ENCODE peak calls at places on chromosome 20, in eight cellular contexts. F is activated CD8-positive, alpha-beta T cell treated with anti-CD3 and anti-CD28 coated beads for 36 hours; H is PC-9; Q is fibroblast of villous mesenchyme; K is CD4-positive, alpha-beta T cell; B is heart right ventricle; J is fibroblast of the aortic adventitia; V is stomach. C is an unnamed sample.

GRCh38 chr20:32457476-32457986 is 99.4 kb downstream of the ASXL1 start:
- DNase-seq in F (no peak), H (no peak), Q (peak; percentile 75), K (no peak), B (peak; percentile 60), J (peak; percentile 45), V (peak; percentile 68), C (peak; percentile 48)

GRCh38 chr20:14919473-14920157 is 582.2 kb upstream of the FLRT3 start:
- DNase-seq in F (no peak), H (peak; percentile 73), Q (no peak), K (no peak), B (no peak), J (no peak), V (peak; percentile 53), C (peak; percentile 32)

GRCh38 chr20:32448306-32449056 is 90.3 kb downstream of the ASXL1 start:
- DNase-seq in F (no peak), H (no peak), Q (no peak), K (no peak), B (no peak), J (peak; percentile 27), V (no peak), C (no peak)

GRCh38 chr20:14049111-14049510 is 53.8 kb downstream of the MACROD2 start:
- DNase-seq in F (no peak), H (no peak), Q (no peak), K (no peak), B (no peak), J (no peak), V (no peak), C (no peak)

GRCh38 chr20:32792316-32792715 is 27.4 kb upstream of the MAPRE1 start:
- DNase-seq in F (peak; percentile 73), H (no peak), Q (peak; percentile 10), K (no peak), B (no peak), J (no peak), V (no peak), C (peak; percentile 16)

GRCh38 chr20:59082077-59082740 is 39.6 kb upstream of the PRELID3B start:
- DNase-seq in F (no peak), H (peak; percentile 61), Q (no peak), K (no peak), B (no peak), J (peak; percentile 7), V (no peak), C (peak; percentile 6)

GRCh38 chr20:57399587-57400261 is 8.5 kb downstream of the RBM38 start:
- DNase-seq in F (peak; percentile 73), H (no peak), Q (peak; percentile 17), K (no peak), B (peak; percentile 63), J (no peak), V (peak; percentile 53), C (no peak)

GRCh38 chr20:44405785-44406571 is 50.5 kb downstream of the HNF4A start:
- DNase-seq in F (no peak), H (no peak), Q (no peak), K (no peak), B (no peak), J (no peak), V (no peak), C (no peak)

GRCh38 chr20:55354700-55355099 is 650.6 kb downstream of the CBLN4 start:
- DNase-seq in F (no peak), H (no peak), Q (no peak), K (no peak), B (no peak), J (no peak), V (no peak), C (no peak)

GRCh38 chr20:17617868-17618672 is 48.2 kb downstream of the DSTN start:
- DNase-seq in F (no peak), H (no peak), Q (no peak), K (no peak), B (no peak), J (no peak), V (peak; percentile 83), C (no peak)

GRCh38 chr20:38804682-38805501 is 605 bp upstream of the PPP1R16B start:
- DNase-seq in F (peak; percentile 92), H (no peak), Q (no peak), K (peak; percentile 67), B (peak; percentile 32), J (no peak), V (peak; percentile 43), C (no peak)

GRCh38 chr20:24034820-24035219 is 46.2 kb upstream of the GGTLC1 start:
- DNase-seq in F (no peak), H (peak; percentile 98), Q (peak; percentile 13), K (no peak), B (no peak), J (no peak), V (no peak), C (peak; percentile 5)

GRCh38 chr20:58117944-58118343 is 110.5 kb downstream of the ANKRD60 start:
- DNase-seq in F (no peak), H (peak; percentile 41), Q (no peak), K (no peak), B (no peak), J (no peak), V (no peak), C (peak; percentile 72)

GRCh38 chr20:38534756-38535155 is 46.2 kb upstream of the ADIG start:
- DNase-seq in F (peak; percentile 35), H (no peak), Q (no peak), K (no peak), B (no peak), J (no peak), V (no peak), C (peak; percentile 6)

GRCh38 chr20:51725584-51726176 is 42.5 kb downstream of the ATP9A start:
- DNase-seq in F (no peak), H (peak; percentile 97), Q (no peak), K (no peak), B (no peak), J (no peak), V (no peak), C (no peak)

GRCh38 chr20:51122931-51123658 is 100.2 kb upstream of the KCNG1 start:
- DNase-seq in F (peak; percentile 63), H (no peak), Q (no peak), K (no peak), B (no peak), J (no peak), V (no peak), C (no peak)

GRCh38 chr20:23419995-23420901 is 1.0 kb downstream of the NAPB start:
- DNase-seq in F (peak; percentile 69), H (peak; percentile 53), Q (peak; percentile 80), K (peak; percentile 14), B (peak; percentile 55), J (peak; percentile 72), V (peak; percentile 89), C (peak; percentile 71)

GRCh38 chr20:51804754-51805153 is 2.4 kb upstream of the SALL4 start:
- DNase-seq in F (no peak), H (no peak), Q (no peak), K (no peak), B (no peak), J (no peak), V (peak; percentile 11), C (no peak)

GRCh38 chr20:53445276-53445675 is 148.4 kb downstream of the ZNF217 start:
- DNase-seq in F (no peak), H (no peak), Q (peak; percentile 37), K (no peak), B (no peak), J (peak; percentile 2), V (no peak), C (no peak)

GRCh38 chr20:35011589-35012226 is 56.0 kb downstream of the MYH7B start:
- DNase-seq in F (no peak), H (no peak), Q (peak; percentile 27), K (no peak), B (no peak), J (no peak), V (no peak), C (no peak)

GRCh38 chr20:32742322-32743236 is 688 bp downstream of the COMMD7 start:
- DNase-seq in F (peak; percentile 49), H (no peak), Q (no peak), K (no peak), B (peak; percentile 11), J (no peak), V (no peak), C (no peak)

GRCh38 chr20:49889943-49890650 is 25.2 kb downstream of the SPATA2 start:
- DNase-seq in F (no peak), H (no peak), Q (no peak), K (no peak), B (no peak), J (no peak), V (peak; percentile 52), C (no peak)
- TF ChIP-seq CTCF in F (no peak), H (peak; percentile 81), Q (no peak), K (peak; percentile 24), B (peak; percentile 29), J (peak; percentile 20), V (peak; percentile 24), C (no peak)

DNA sequence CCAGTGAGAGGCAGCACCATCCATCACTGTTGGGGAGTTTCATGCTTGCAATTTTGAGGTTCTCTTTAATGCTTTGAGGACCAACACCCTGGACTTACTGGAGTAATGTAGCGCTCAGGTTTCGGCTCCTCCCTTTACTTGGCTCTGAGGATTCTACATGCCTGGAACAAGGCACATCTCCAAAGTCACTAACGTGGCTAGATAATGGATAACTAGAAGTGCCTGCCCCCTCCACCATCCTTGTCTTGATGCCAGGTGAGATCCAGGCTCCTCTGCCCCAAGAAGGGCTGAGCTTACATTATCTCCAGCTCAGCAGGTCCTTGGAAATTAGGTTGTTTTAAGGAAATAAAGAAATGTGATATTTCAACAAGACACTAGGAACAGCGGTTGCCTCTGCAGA is 75.5 kb upstream of the ZNFX1 start:
- DNase-seq in F (no peak), H (no peak), Q (no peak), K (no peak), B (no peak), J (no peak), V (no peak), C (no peak)
- TF ChIP-seq CTCF in F (no peak), H (no peak), Q (no peak), K (no peak), B (no peak), J (no peak), V (no peak), C (no peak)

GRCh38 chr20:12891643-12892042 is 117.1 kb upstream of the SPTLC3 start:
- DNase-seq in F (no peak), H (no peak), Q (no peak), K (no peak), B (no peak), J (no peak), V (no peak), C (no peak)
- TF ChIP-seq CTCF in F (no peak), H (no peak), Q (no peak), K (no peak), B (no peak), J (no peak), V (no peak), C (no peak)

GRCh38 chr20:45892828-45893500 is 1.8 kb downstream of the CTSA start:
- DNase-seq in F (peak; percentile 54), H (no peak), Q (peak; percentile 14), K (no peak), B (no peak), J (no peak), V (no peak), C (no peak)

GRCh38 chr20:45890077-45890996 is 671 bp downstream of the NEURL2 start:
- DNase-seq in F (peak; percentile 78), H (no peak), Q (peak; percentile 88), K (no peak), B (peak; percentile 81), J (peak; percentile 78), V (peak; percentile 83), C (peak; percentile 76)

GRCh38 chr20:45892049-45892816 is 1.1 kb downstream of the CTSA start:
- DNase-seq in F (no peak), H (peak; percentile 59), Q (peak; percentile 27), K (no peak), B (no peak), J (peak; percentile 36), V (peak; percentile 28), C (peak; percentile 34)

GRCh38 chr20:45893831-45894230 is 2.7 kb downstream of the CTSA start:
- DNase-seq in F (no peak), H (no peak), Q (no peak), K (no peak), B (no peak), J (no peak), V (no peak), C (peak; percentile 6)

GRCh38 chr20:45890997-45891983 is at the start of the genes CTSA and NEURL2:
- DNase-seq in F (peak; percentile 95), H (peak; percentile 81), Q (peak; percentile 90), K (peak; percentile 64), B (peak; percentile 95), J (peak; percentile 93), V (peak; percentile 97), C (peak; percentile 92)
- TF ChIP-seq CTCF in F (no peak), H (no peak), Q (no peak), K (no peak), B (peak; percentile 21), J (no peak), V (peak; percentile 22), C (no peak)